ENCODE peak calls at places on chromosomes 12 and 14, in nine cellular contexts. E is substantia nigra; N is activated CD8-positive, alpha-beta T cell treated with anti-CD3 and anti-CD28 coated beads, Interleukin-2, amount 10 ng/mL, durations not matched to agents 7 days and 5 days; X is CD8-positive, alpha-beta T cell; Y is prostate gland; B is ovary; D is GDM1; U is fibroblast of lung; A is dorsolateral prefrontal cortex. W is an unnamed sample.

GRCh38 chr14:54637270-54637669 is 70.3 kb downstream of the SAMD4A start:
- DNase-seq in U (no peak), N (no peak), A (no peak), Y (no peak), B (no peak), D (no peak), E (no peak), X (no peak), W (no peak)

GRCh38 chr14:68449565-68450295 is 343.1 kb downstream of the ZFP36L1 start:
- DNase-seq in A (no peak), U (no peak), Y (no peak), X (no peak), N (no peak), B (no peak), D (no peak), E (no peak), W (no peak)

GRCh38 chr12:106801830-106802561 is 27.5 kb downstream of the RIC8B start:
- DNase-seq in B (no peak), A (no peak), U (no peak), N (no peak), X (no peak), E (no peak), D (no peak), Y (no peak), W (no peak)

GRCh38 chr12:106227641-106228319 is 20.0 kb downstream of the CKAP4 start:
- DNase-seq in U (peak; percentile 28), A (no peak), X (peak; percentile 82), Y (peak; percentile 44), E (no peak), B (no peak), N (peak; percentile 63), D (no peak), W (no peak)

GRCh38 chr12:90959538-90960139 is 4.7 kb upstream of the CCER1 start:
- DNase-seq in U (peak; percentile 72), A (peak; percentile 42), E (no peak), D (peak; percentile 18), Y (peak; percentile 23), B (no peak), X (no peak), N (peak; percentile 46), W (no peak)

GRCh38 chr14:44935155-44935554 is 26.6 kb downstream of the KLHL28 start:
- DNase-seq in X (no peak), D (no peak), E (no peak), Y (no peak), A (no peak), N (no peak), B (no peak), U (no peak), W (no peak)

GRCh38 chr14:101972126-101972785 is 7.9 kb downstream of the DYNC1H1 start:
- DNase-seq in D (peak; percentile 15), E (no peak), U (peak; percentile 99), A (peak; percentile 81), Y (peak; percentile 75), N (no peak), X (no peak), B (peak; percentile 59), W (peak; percentile 92)

GRCh38 chr12:63802012-63802608 is 22.4 kb downstream of the RXYLT1 start:
- DNase-seq in U (peak; percentile 48), B (no peak), N (no peak), Y (no peak), A (no peak), X (no peak), D (no peak), E (no peak), W (no peak)

GRCh38 chr12:11761869-11762567 is 112.5 kb downstream of the ETV6 start:
- DNase-seq in B (no peak), A (no peak), X (no peak), N (no peak), U (no peak), E (no peak), D (no peak), Y (no peak), W (no peak)

GRCh38 chr12:124645530-124646244 is 78.3 kb upstream of the NCOR2 start:
- DNase-seq in N (no peak), E (no peak), A (no peak), B (no peak), Y (no peak), D (no peak), U (no peak), X (no peak), W (no peak)

GRCh38 chr12:124863409-124864325 is at the start of gene SCARB1:
- DNase-seq in D (peak; percentile 87), N (peak; percentile 86), B (peak; percentile 94), Y (peak; percentile 76), X (peak; percentile 89), U (peak; percentile 73), A (peak; percentile 76), E (peak; percentile 88), W (peak; percentile 86)

GRCh38 chr14:50804181-50804721 is 26.7 kb downstream of the NIN start:
- DNase-seq in X (no peak), D (no peak), U (peak; percentile 46), N (no peak), Y (no peak), B (no peak), E (no peak), A (peak; percentile 35), W (no peak)